ENCODE peak calls at places on chromosome 5, in eight cellular contexts. M is chondrocyte; Y is NCI-H345; Q is kidney; U is NCI-H526; T is progenitor cell of endocrine pancreas; C is substantia nigra; W is stimulated activated CD8-positive, alpha-beta memory T cell treated with anti-CD3 and anti-CD28 coated beads, Interleukin-2, amount 100 ng/mL, for 1 hour. H is an unnamed sample.

GRCh38 chr5:174327317-174327864 is 281.9 kb downstream of the NSG2 start:
- DNase-seq in M (peak), Y (peak), Q (no peak), U (peak), T (peak), C (peak), W (no peak), H (peak)

GRCh38 chr5:7976411-7977190 is 107.7 kb downstream of the MTRR start:
- DNase-seq in M (no peak), Y (no peak), Q (no peak), U (no peak), T (no peak), C (no peak), W (no peak), H (no peak)

GRCh38 chr5:3251784-3252183 is 343.8 kb upstream of the IRX1 start:
- DNase-seq in M (no peak), Y (no peak), Q (no peak), U (no peak), T (no peak), C (no peak), W (no peak), H (no peak)

GRCh38 chr5:23457780-23458179 is 49.6 kb upstream of the PRDM9 start:
- DNase-seq in M (no peak), Y (no peak), Q (no peak), U (no peak), T (no peak), C (no peak), W (no peak), H (no peak)

GRCh38 chr5:179367491-179367890 is 22.2 kb upstream of the ADAMTS2 start:
- DNase-seq in M (peak), Y (no peak), Q (peak), U (no peak), T (no peak), C (no peak), W (no peak), H (no peak)

GRCh38 chr5:122447072-122447471 is 135.0 kb downstream of the SNCAIP start:
- DNase-seq in M (no peak), Y (no peak), Q (no peak), U (no peak), T (no peak), C (no peak), W (no peak), H (no peak)

GRCh38 chr5:56585973-56586740 is 229.2 kb upstream of the MAP3K1 start:
- DNase-seq in M (no peak), Y (peak), Q (peak), U (no peak), T (no peak), C (no peak), W (no peak), H (peak)

GRCh38 chr5:14364096-14364495 is 217.5 kb upstream of the OTULINL start:
- DNase-seq in M (no peak), Y (no peak), Q (no peak), U (no peak), T (no peak), C (no peak), W (no peak), H (no peak)

GRCh38 chr5:179731791-179732411 is 721 bp upstream of the MAML1 start:
- DNase-seq in M (no peak), Y (no peak), Q (peak), U (peak), T (no peak), C (no peak), W (no peak), H (no peak)

GRCh38 chr5:149791881-149792280 is 61.8 kb downstream of the PPARGC1B start:
- DNase-seq in M (no peak), Y (no peak), Q (no peak), U (peak), T (no peak), C (no peak), W (no peak), H (no peak)

GRCh38 chr5:112142769-112143270 is 276.3 kb downstream of the EPB41L4A start:
- DNase-seq in M (no peak), Y (no peak), Q (no peak), U (no peak), T (no peak), C (no peak), W (no peak), H (no peak)

GRCh38 chr5:163770625-163771024 is 265.2 kb downstream of the MAT2B start:
- DNase-seq in M (no peak), Y (no peak), Q (no peak), U (no peak), T (no peak), C (no peak), W (no peak), H (no peak)

GRCh38 chr5:173497685-173498084 is 118.8 kb downstream of the BOD1 start:
- DNase-seq in M (no peak), Y (no peak), Q (no peak), U (no peak), T (no peak), C (no peak), W (no peak), H (no peak)

GRCh38 chr5:111781200-111781599 is 24.2 kb upstream of the NREP start:
- DNase-seq in M (no peak), Y (no peak), Q (no peak), U (no peak), T (no peak), C (peak), W (no peak), H (peak)

H was measured in Right ventricle myocardium inferior.